ENCODE peak calls at places on chromosomes 3 and 15, in eight cellular contexts. H is tibial nerve, D is adrenal gland, J is upper lobe of left lung, K is transverse colon, N is body of pancreas, U is stomach, V is A549. Y is an unnamed sample.

GRCh38 chr3:129723558-129724324 is 117.3 kb upstream of the PLXND1 start:
- DNase-seq in H (peak; percentile 83), D (peak; percentile 80), J (peak; percentile 40), K (peak; percentile 29), N (peak; percentile 37), U (no peak), V (no peak), Y (peak; percentile 74)

GRCh38 chr3:85912981-85913380 is 954.2 kb downstream of the CADM2 start:
- DNase-seq in H (no peak), D (no peak), J (no peak), K (no peak), N (no peak), U (no peak), V (no peak), Y (no peak)

GRCh38 chr15:51004103-51004536 is 90.6 kb downstream of the TNFAIP8L3 start:
- DNase-seq in H (no peak), D (no peak), J (no peak), K (no peak), N (no peak), U (no peak), V (no peak), Y (no peak)

GRCh38 chr3:46734773-46735172 is 17.1 kb upstream of the PRSS50 start:
- DNase-seq in H (no peak), D (no peak), J (no peak), K (no peak), N (no peak), U (peak; percentile 17), V (no peak), Y (no peak)

GRCh38 chr3:115804722-115805121 is 181.4 kb downstream of the GAP43 start:
- DNase-seq in H (no peak), D (no peak), J (no peak), K (no peak), N (no peak), U (no peak), V (peak; percentile 28), Y (no peak)

GRCh38 chr3:78268716-78269668 is 1229.1 kb downstream of the ROBO2 start:
- DNase-seq in H (no peak), D (no peak), J (no peak), K (no peak), N (no peak), U (no peak), V (no peak), Y (no peak)

GRCh38 chr15:79970921-79971434 is at the start of gene BCL2A1:
- DNase-seq in H (peak; percentile 28), D (no peak), J (peak; percentile 58), K (peak; percentile 17), N (no peak), U (peak; percentile 29), V (peak; percentile 58), Y (peak; percentile 28)

GRCh38 chr15:45456212-45457106 is 66.1 kb downstream of the SLC30A4 start:
- DNase-seq in H (peak; percentile 51), D (peak; percentile 91), J (peak; percentile 89), K (peak; percentile 71), N (peak; percentile 48), U (peak; percentile 55), V (peak; percentile 89), Y (peak; percentile 62)

GRCh38 chr3:159733194-159733860 is 255.3 kb upstream of the IL12A start:
- DNase-seq in H (no peak), D (no peak), J (no peak), K (no peak), N (no peak), U (no peak), V (no peak), Y (no peak)

GRCh38 chr15:80856400-80856799 is 77.2 kb downstream of the CEMIP start:
- DNase-seq in H (no peak), D (no peak), J (no peak), K (no peak), N (no peak), U (no peak), V (peak; percentile 41), Y (no peak)

GRCh38 chr3:98557324-98558010 is 25.7 kb downstream of the GPR15 start:
- DNase-seq in H (no peak), D (no peak), J (no peak), K (no peak), N (no peak), U (no peak), V (no peak), Y (no peak)

GRCh38 chr3:165641569-165642310 is 195.5 kb downstream of the BCHE start:
- DNase-seq in H (no peak), D (no peak), J (no peak), K (no peak), N (no peak), U (no peak), V (no peak), Y (no peak)

GRCh38 chr3:5423523-5423922 is 236.0 kb downstream of the EDEM1 start:
- DNase-seq in H (peak; percentile 16), D (no peak), J (no peak), K (no peak), N (no peak), U (no peak), V (no peak), Y (no peak)

GRCh38 chr3:172659246-172660002 is 51.4 kb downstream of the NCEH1 start:
- DNase-seq in H (no peak), D (no peak), J (no peak), K (no peak), N (no peak), U (no peak), V (no peak), Y (no peak)

GRCh38 chr3:159823763-159824162 is 164.9 kb upstream of the IL12A start:
- DNase-seq in H (no peak), D (no peak), J (no peak), K (no peak), N (no peak), U (no peak), V (no peak), Y (no peak)

GRCh38 chr15:31262143-31262530 is 64.5 kb upstream of the KLF13 start:
- DNase-seq in H (no peak), D (peak; percentile 3), J (peak; percentile 19), K (no peak), N (no peak), U (peak; percentile 10), V (no peak), Y (no peak)

GRCh38 chr15:31758126-31758525 is 272.2 kb upstream of the CHRNA7 start:
- DNase-seq in H (peak; percentile 20), D (peak; percentile 76), J (peak; percentile 39), K (peak; percentile 74), N (peak; percentile 85), U (peak; percentile 30), V (peak; percentile 37), Y (peak; percentile 25)

DNA sequence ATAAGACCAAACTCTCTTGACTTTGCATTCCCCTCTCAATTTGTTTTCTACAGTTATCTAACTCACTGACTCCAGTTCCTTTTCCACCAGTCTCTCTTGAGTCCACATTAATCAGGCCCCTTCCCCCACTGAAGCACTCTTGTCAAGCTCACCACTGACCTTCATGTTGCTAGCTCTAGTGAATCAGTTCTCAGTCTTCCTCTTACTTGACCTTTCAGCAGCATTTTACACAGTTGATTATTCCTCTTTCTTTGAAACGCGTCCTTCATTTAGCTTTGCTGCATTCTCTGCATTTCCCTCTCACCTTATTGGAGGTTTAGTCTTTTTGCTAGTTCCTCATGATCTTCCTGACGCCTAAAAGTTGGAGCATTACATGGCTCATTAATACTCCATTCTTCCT is 8.3 kb downstream of the PPP2R3A start:
- DNase-seq in H (no peak), D (peak; percentile 64), J (no peak), K (no peak), N (no peak), U (no peak), V (no peak), Y (no peak)
- H3K4me3 ChIP-seq in H (no peak overlapping the region), D (no peak overlapping the region), J (no peak overlapping the region), K (no peak overlapping the region), N (no peak overlapping the region), U (no peak overlapping the region), V (no peak overlapping the region), Y (no peak overlapping the region)

GRCh38 chr3:134252766-134253165 is 2.1 kb upstream of the RYK start:
- DNase-seq in H (no peak), D (no peak), J (no peak), K (no peak), N (no peak), U (no peak), V (no peak), Y (no peak)

GRCh38 chr3:134251731-134252391 is 1.2 kb upstream of the RYK start:
- DNase-seq in H (no peak), D (peak; percentile 31), J (no peak), K (no peak), N (no peak), U (no peak), V (no peak), Y (no peak)

GRCh38 chr3:134249935-134250716 is 533 bp downstream of the RYK start:
- DNase-seq in H (peak; percentile 13), D (peak; percentile 68), J (peak; percentile 78), K (peak; percentile 76), N (peak; percentile 77), U (peak; percentile 70), V (peak; percentile 29), Y (peak; percentile 66)

GRCh38 chr3:134249442-134249841 is 1.2 kb downstream of the RYK start:
- DNase-seq in H (no peak), D (no peak), J (no peak), K (no peak), N (no peak), U (no peak), V (no peak), Y (no peak)

DNA sequence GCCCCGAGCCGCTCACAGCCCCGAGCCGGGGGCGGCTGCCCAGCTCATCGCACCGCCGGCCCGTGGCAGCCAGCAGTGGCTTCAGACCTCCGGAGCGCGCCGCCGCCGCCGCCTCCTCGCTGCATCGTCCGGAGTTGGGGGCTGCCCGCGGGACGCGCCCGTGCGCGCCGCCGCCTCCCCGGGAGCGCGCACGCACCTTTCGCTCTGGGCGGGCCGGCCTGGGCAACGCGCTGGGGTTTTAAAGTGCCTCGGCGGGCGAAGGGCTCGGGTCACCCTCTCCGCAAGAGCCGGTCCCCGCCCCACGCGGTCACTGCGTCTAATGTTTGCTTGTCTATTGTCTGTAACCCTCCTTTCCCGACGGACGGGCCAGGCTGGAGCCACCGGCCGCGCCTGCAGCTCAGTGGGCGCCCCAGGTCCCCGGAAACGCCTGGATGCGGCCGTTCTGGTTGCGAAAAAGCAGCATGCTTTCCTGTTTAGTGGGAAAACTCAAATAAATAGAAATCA is at the start of gene RYK:
- DNase-seq in H (peak; percentile 54), D (peak; percentile 86), J (peak; percentile 87), K (peak; percentile 86), N (peak; percentile 85), U (peak; percentile 84), V (peak; percentile 66), Y (peak; percentile 84)
- TF ChIP-seq POLR2A in H (peak; percentile 75), D (peak; percentile 71), J (no peak), K (peak; percentile 50), N (peak; percentile 60), U (no peak), V (peak; percentile 82), Y (no peak)

GRCh38 chr15:75696854-75697259 is 15.8 kb downstream of the CSPG4 start:
- DNase-seq in H (no peak), D (no peak), J (no peak), K (no peak), N (no peak), U (no peak), V (no peak), Y (no peak)
- H3K4me1 ChIP-seq in H (peaks cover 88% of the 10 kb centered on the region), D (peaks cover 13% of the 10 kb centered on the region), J (peaks cover 71% of the 10 kb centered on the region), K (peaks cover 71% of the 10 kb centered on the region), N (peaks cover 16% of the 10 kb centered on the region), U (peaks cover 88% of the 10 kb centered on the region), V (peaks cover 19% of the 10 kb centered on the region), Y (peaks cover 19% of the 10 kb centered on the region)

DNA sequence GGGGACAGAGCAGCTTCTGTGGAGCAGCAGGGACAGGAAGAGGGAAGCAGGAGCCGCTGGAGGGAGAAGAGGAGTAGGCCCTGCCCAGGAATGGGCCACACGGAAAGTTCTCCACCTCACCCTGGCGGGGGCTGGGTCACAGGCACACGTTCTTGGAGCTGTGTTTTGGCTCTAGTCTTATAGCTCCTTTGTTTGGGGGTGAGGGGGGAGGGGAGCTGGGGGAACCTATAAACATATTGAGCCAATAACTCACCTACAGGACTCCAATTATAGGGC is 508.6 kb downstream of the SHQ1 start:
- DNase-seq in H (no peak), D (no peak), J (no peak), K (no peak), N (no peak), U (no peak), V (no peak), Y (no peak)
- H3K4me3 ChIP-seq in H (no peak overlapping the region), D (no peak overlapping the region), J (no peak overlapping the region), K (no peak overlapping the region), N (no peak overlapping the region), U (no peak overlapping the region), V (no peak overlapping the region), Y (no peak overlapping the region)

Y was measured in testis.